ENCODE peak calls at places on chromosomes 6 and 20, in five cellular contexts. One of them, this sample, is unnamed.

GRCh38 chr6:37724530-37725220 is 27.0 kb upstream of the MDGA1 start:
- DNase-seq in lower lobe of right lung: no peak
- DNase-seq in psoas muscle: no peak
- DNase-seq in tibial artery: no peak
- DNase-seq in heart right ventricle: no peak
- DNase-seq in this sample: no peak

GRCh38 chr20:32841632-32842031 is 17.1 kb upstream of the EFCAB8 start:
- DNase-seq in lower lobe of right lung: no peak
- DNase-seq in psoas muscle: no peak
- DNase-seq in heart right ventricle: no peak
- DNase-seq in tibial artery: no peak
- DNase-seq in this sample: no peak

GRCh38 chr6:121389419-121389818 is 46.0 kb upstream of the GJA1 start:
- DNase-seq in tibial artery: no peak
- DNase-seq in lower lobe of right lung: no peak
- DNase-seq in heart right ventricle: no peak
- DNase-seq in psoas muscle: no peak
- DNase-seq in this sample: no peak

GRCh38 chr6:130981409-130981808 is 81.6 kb downstream of the EPB41L2 start:
- DNase-seq in heart right ventricle: peak; percentile 59
- DNase-seq in lower lobe of right lung: no peak
- DNase-seq in psoas muscle: no peak
- DNase-seq in tibial artery: no peak
- DNase-seq in this sample: no peak

GRCh38 chr6:168370310-168370991 is 50.9 kb upstream of the DACT2 start:
- DNase-seq in tibial artery: peak; percentile 57
- DNase-seq in lower lobe of right lung: peak; percentile 74
- DNase-seq in psoas muscle: peak; percentile 77
- DNase-seq in heart right ventricle: peak; percentile 65
- DNase-seq in this sample: peak; percentile 92

GRCh38 chr6:80348263-80348662 is 241.8 kb downstream of the BCKDHB start:
- DNase-seq in psoas muscle: no peak
- DNase-seq in heart right ventricle: peak; percentile 26
- DNase-seq in tibial artery: no peak
- DNase-seq in lower lobe of right lung: no peak
- DNase-seq in this sample: no peak

GRCh38 chr20:59645761-59646171 is 41.4 kb downstream of the PHACTR3 start:
- DNase-seq in psoas muscle: no peak
- DNase-seq in tibial artery: no peak
- DNase-seq in heart right ventricle: no peak
- DNase-seq in lower lobe of right lung: no peak
- DNase-seq in this sample: no peak

GRCh38 chr6:79005024-79005423 is 73.0 kb downstream of the PHIP start:
- DNase-seq in tibial artery: no peak
- DNase-seq in lower lobe of right lung: no peak
- DNase-seq in psoas muscle: no peak
- DNase-seq in heart right ventricle: no peak
- DNase-seq in this sample: no peak

GRCh38 chr6:6811151-6812002 is 222.9 kb downstream of the LY86 start:
- DNase-seq in psoas muscle: no peak
- DNase-seq in lower lobe of right lung: no peak
- DNase-seq in heart right ventricle: peak; percentile 55
- DNase-seq in tibial artery: no peak
- DNase-seq in this sample: no peak

GRCh38 chr6:151211075-151211474 is 28.7 kb upstream of the AKAP12 start:
- DNase-seq in lower lobe of right lung: no peak
- DNase-seq in psoas muscle: no peak
- DNase-seq in heart right ventricle: no peak
- DNase-seq in tibial artery: no peak
- DNase-seq in this sample: no peak

GRCh38 chr6:19869464-19869863 is 32.3 kb downstream of the ID4 start:
- DNase-seq in heart right ventricle: no peak
- DNase-seq in psoas muscle: no peak
- DNase-seq in lower lobe of right lung: no peak
- DNase-seq in tibial artery: no peak
- DNase-seq in this sample: no peak

GRCh38 chr20:44969320-44969879 is 3.1 kb downstream of the STK4 start:
- DNase-seq in heart right ventricle: no peak
- DNase-seq in tibial artery: no peak
- DNase-seq in psoas muscle: no peak
- DNase-seq in lower lobe of right lung: no peak
- DNase-seq in this sample: no peak

GRCh38 chr6:137191670-137192069 is 18.2 kb upstream of the IL22RA2 start:
- DNase-seq in heart right ventricle: peak; percentile 37
- DNase-seq in psoas muscle: no peak
- DNase-seq in tibial artery: no peak
- DNase-seq in lower lobe of right lung: no peak
- DNase-seq in this sample: no peak

GRCh38 chr6:38572186-38572813 is 67.4 kb downstream of the BTBD9 start:
- DNase-seq in psoas muscle: no peak
- DNase-seq in lower lobe of right lung: no peak
- DNase-seq in tibial artery: no peak
- DNase-seq in heart right ventricle: no peak
- DNase-seq in this sample: no peak

GRCh38 chr6:75934643-75935472 is 137.6 kb downstream of the IMPG1 start:
- DNase-seq in tibial artery: peak; percentile 21
- DNase-seq in heart right ventricle: peak; percentile 43
- DNase-seq in lower lobe of right lung: no peak
- DNase-seq in psoas muscle: no peak
- DNase-seq in this sample: no peak

GRCh38 chr6:157246771-157247484 is 76.4 kb downstream of the TMEM242 start:
- DNase-seq in lower lobe of right lung: no peak
- DNase-seq in psoas muscle: no peak
- DNase-seq in heart right ventricle: no peak
- DNase-seq in tibial artery: no peak
- DNase-seq in this sample: no peak

GRCh38 chr6:72636786-72637185 is 14.9 kb downstream of the KCNQ5 start:
- DNase-seq in psoas muscle: no peak
- DNase-seq in tibial artery: no peak
- DNase-seq in heart right ventricle: no peak
- DNase-seq in lower lobe of right lung: no peak
- DNase-seq in this sample: no peak

GRCh38 chr6:163092846-163093245 is 321.7 kb upstream of the QKI start:
- DNase-seq in tibial artery: no peak
- DNase-seq in lower lobe of right lung: no peak
- DNase-seq in psoas muscle: no peak
- DNase-seq in heart right ventricle: no peak
- DNase-seq in this sample: no peak

GRCh38 chr6:14046476-14047068 is 71.0 kb upstream of the CD83 start:
- DNase-seq in heart right ventricle: no peak
- DNase-seq in tibial artery: no peak
- DNase-seq in psoas muscle: no peak
- DNase-seq in lower lobe of right lung: no peak
- DNase-seq in this sample: no peak

GRCh38 chr6:55958790-55959189 is 83.4 kb upstream of the BMP5 start:
- DNase-seq in psoas muscle: no peak
- DNase-seq in heart right ventricle: no peak
- DNase-seq in lower lobe of right lung: no peak
- DNase-seq in tibial artery: no peak
- DNase-seq in this sample: no peak

GRCh38 chr6:55964136-55964535 is 88.7 kb upstream of the BMP5 start:
- DNase-seq in lower lobe of right lung: no peak
- DNase-seq in psoas muscle: no peak
- DNase-seq in tibial artery: no peak
- DNase-seq in heart right ventricle: no peak
- DNase-seq in this sample: no peak

GRCh38 chr6:55960344-55960743 is 85.0 kb upstream of the BMP5 start:
- DNase-seq in heart right ventricle: no peak
- DNase-seq in tibial artery: no peak
- DNase-seq in lower lobe of right lung: no peak
- DNase-seq in psoas muscle: no peak
- DNase-seq in this sample: no peak

GRCh38 chr6:55957961-55958422 is 82.6 kb upstream of the BMP5 start:
- DNase-seq in heart right ventricle: no peak
- DNase-seq in lower lobe of right lung: no peak
- DNase-seq in psoas muscle: no peak
- DNase-seq in tibial artery: no peak
- DNase-seq in this sample: no peak

GRCh38 chr6:55963301-55963700 is 87.9 kb upstream of the BMP5 start:
- DNase-seq in lower lobe of right lung: no peak
- DNase-seq in psoas muscle: no peak
- DNase-seq in heart right ventricle: no peak
- DNase-seq in tibial artery: no peak
- DNase-seq in this sample: no peak
- TF ChIP-seq CTCF in lower lobe of right lung: no peak
- TF ChIP-seq CTCF in psoas muscle: no peak
- TF ChIP-seq CTCF in heart right ventricle: no peak
- TF ChIP-seq CTCF in tibial artery: no peak
- TF ChIP-seq CTCF in this sample: peak; percentile 54

GRCh38 chr6:16817594-16817993 is 56.3 kb upstream of the ATXN1 start:
- DNase-seq in tibial artery: no peak
- DNase-seq in lower lobe of right lung: no peak
- DNase-seq in heart right ventricle: no peak
- DNase-seq in psoas muscle: no peak
- DNase-seq in this sample: no peak

GRCh38 chr6:16821834-16822264 is 60.6 kb upstream of the ATXN1 start:
- DNase-seq in lower lobe of right lung: no peak
- DNase-seq in tibial artery: no peak
- DNase-seq in psoas muscle: no peak
- DNase-seq in heart right ventricle: no peak
- DNase-seq in this sample: no peak

GRCh38 chr6:16818992-16819626 is 57.8 kb upstream of the ATXN1 start:
- DNase-seq in heart right ventricle: no peak
- DNase-seq in psoas muscle: no peak
- DNase-seq in tibial artery: no peak
- DNase-seq in lower lobe of right lung: no peak
- DNase-seq in this sample: no peak

GRCh38 chr6:16822529-16822928 is 61.3 kb upstream of the ATXN1 start:
- DNase-seq in heart right ventricle: no peak
- DNase-seq in psoas muscle: no peak
- DNase-seq in lower lobe of right lung: no peak
- DNase-seq in tibial artery: no peak
- DNase-seq in this sample: no peak

GRCh38 chr6:16819752-16820151 is 58.5 kb upstream of the ATXN1 start:
- DNase-seq in tibial artery: no peak
- DNase-seq in psoas muscle: no peak
- DNase-seq in heart right ventricle: no peak
- DNase-seq in lower lobe of right lung: no peak
- DNase-seq in this sample: no peak
- TF ChIP-seq CTCF in tibial artery: peak; percentile 6
- TF ChIP-seq CTCF in psoas muscle: no peak
- TF ChIP-seq CTCF in heart right ventricle: peak; percentile 30
- TF ChIP-seq CTCF in lower lobe of right lung: no peak
- TF ChIP-seq CTCF in this sample: peak; percentile 70

GRCh38 chr20:20594171-20594530 is 118.3 kb downstream of the RALGAPA2 start:
- DNase-seq in lower lobe of right lung: no peak
- DNase-seq in psoas muscle: no peak
- DNase-seq in heart right ventricle: no peak
- DNase-seq in tibial artery: no peak
- DNase-seq in this sample: no peak

GRCh38 chr20:20593447-20594170 is 118.8 kb downstream of the RALGAPA2 start:
- DNase-seq in psoas muscle: no peak
- DNase-seq in heart right ventricle: no peak
- DNase-seq in tibial artery: no peak
- DNase-seq in lower lobe of right lung: peak; percentile 47
- DNase-seq in this sample: no peak
- TF ChIP-seq CTCF in psoas muscle: no peak
- TF ChIP-seq CTCF in heart right ventricle: peak; percentile 47
- TF ChIP-seq CTCF in tibial artery: peak; percentile 22
- TF ChIP-seq CTCF in lower lobe of right lung: peak; percentile 56
- TF ChIP-seq CTCF in this sample: peak; percentile 71

DNA sequence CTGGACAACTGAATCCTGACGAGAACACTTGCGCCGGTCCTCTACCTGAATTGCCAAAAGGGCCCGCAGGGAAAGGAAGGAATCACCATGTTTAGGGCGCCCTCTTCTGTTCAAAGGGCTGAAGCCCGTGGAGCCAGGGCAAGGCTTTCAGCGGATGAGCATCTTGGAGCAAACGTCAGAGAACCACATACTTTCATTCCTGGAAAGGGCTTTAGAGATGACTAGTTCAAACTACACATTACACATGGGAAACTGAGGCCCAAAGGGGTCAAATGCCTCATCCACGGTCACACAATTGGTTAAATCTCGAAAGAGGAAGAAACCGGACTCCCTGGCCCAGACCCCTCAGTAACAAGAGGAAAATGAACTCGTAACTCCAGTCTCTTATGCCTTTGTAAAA is 11.5 kb upstream of the ZNF133 start:
- DNase-seq in tibial artery: peak; percentile 46
- DNase-seq in lower lobe of right lung: peak; percentile 70
- DNase-seq in heart right ventricle: peak; percentile 46
- DNase-seq in psoas muscle: peak; percentile 44
- DNase-seq in this sample: no peak
- TF ChIP-seq CTCF in tibial artery: peak; percentile 36
- TF ChIP-seq CTCF in lower lobe of right lung: peak; percentile 84
- TF ChIP-seq CTCF in heart right ventricle: peak; percentile 81
- TF ChIP-seq CTCF in psoas muscle: peak; percentile 72
- TF ChIP-seq CTCF in this sample: peak; percentile 93

DNA sequence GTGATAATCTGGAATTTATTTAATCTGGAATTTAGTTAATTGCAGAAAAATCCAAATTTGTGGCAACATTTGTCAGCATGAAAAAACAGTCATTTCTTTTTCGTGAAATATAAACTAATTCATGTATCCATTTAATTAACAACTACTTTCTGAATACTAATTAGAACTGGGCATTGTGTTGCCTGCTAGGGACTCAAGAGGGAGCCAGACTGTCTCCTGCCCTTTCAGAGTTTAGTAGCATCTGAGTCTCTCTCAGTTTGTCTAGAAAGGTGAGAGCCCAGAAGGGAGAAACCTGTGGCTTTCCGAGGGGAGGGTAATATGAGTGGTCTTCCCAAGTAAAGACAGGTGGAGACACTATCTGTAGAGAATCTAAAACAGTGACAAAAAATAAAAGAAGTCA is 210.9 kb upstream of the HDDC2 start:
- DNase-seq in lower lobe of right lung: no peak
- DNase-seq in psoas muscle: no peak
- DNase-seq in tibial artery: no peak
- DNase-seq in heart right ventricle: no peak
- DNase-seq in this sample: no peak
- TF ChIP-seq CTCF in lower lobe of right lung: peak; percentile 25
- TF ChIP-seq CTCF in psoas muscle: peak; percentile 21
- TF ChIP-seq CTCF in tibial artery: no peak
- TF ChIP-seq CTCF in heart right ventricle: no peak
- TF ChIP-seq CTCF in this sample: peak; percentile 48